ENCODE peak calls at places on chromosomes 13 and 19, in four cellular contexts. U is right lobe of liver; S is CD4-positive, alpha-beta memory T cell; V is small intestine. E is an unnamed sample.

GRCh38 chr13:37403776-37404497 is 194.6 kb downstream of the POSTN start:
- DNase-seq in U (no peak), S (no peak), V (no peak), E (no peak)

GRCh38 chr13:95809429-95809828 is 132.5 kb downstream of the DNAJC3 start:
- DNase-seq in U (no peak), S (no peak), V (no peak), E (no peak)

GRCh38 chr19:18422530-18423191 is 3.5 kb downstream of the SSBP4 start:
- DNase-seq in U (no peak), S (peak; percentile 57), V (no peak), E (no peak)

GRCh38 chr13:50911051-50911690 is 1.6 kb downstream of the RNASEH2B start:
- DNase-seq in U (no peak), S (no peak), V (peak; percentile 24), E (peak; percentile 74)

GRCh38 chr19:43759515-43759914 is 4.8 kb upstream of the SMG9 start:
- DNase-seq in U (no peak), S (no peak), V (no peak), E (peak; percentile 59)

GRCh38 chr19:3683866-3684816 is 16.1 kb downstream of the PIP5K1C start:
- DNase-seq in U (no peak), S (no peak), V (no peak), E (no peak)

GRCh38 chr19:17873661-17874422 is 2.1 kb downstream of the SLC5A5 start:
- DNase-seq in U (no peak), S (peak; percentile 68), V (peak; percentile 53), E (peak; percentile 89)

GRCh38 chr19:8466018-8466417 is 21.2 kb downstream of the HNRNPM start:
- DNase-seq in U (no peak), S (no peak), V (no peak), E (no peak)

GRCh38 chr13:70432276-70432805 is 324.1 kb upstream of the KLHL1 start:
- DNase-seq in U (no peak), S (no peak), V (no peak), E (no peak)

GRCh38 chr19:58317481-58318072 is 9.2 kb upstream of the ZSCAN22 start:
- DNase-seq in U (no peak), S (peak; percentile 15), V (no peak), E (peak; percentile 79)

GRCh38 chr13:104571161-104571889 is 1505.1 kb upstream of the SLC10A2 start:
- DNase-seq in U (no peak), S (no peak), V (peak; percentile 61), E (peak; percentile 44)

GRCh38 chr13:42891591-42891990 is 100.5 kb downstream of the EPSTI1 start:
- DNase-seq in U (no peak), S (no peak), V (no peak), E (no peak)

GRCh38 chr13:27338207-27338606 is 67.6 kb downstream of the RASL11A start:
- DNase-seq in U (no peak), S (no peak), V (no peak), E (no peak)

GRCh38 chr13:33353210-33353609 is 67.7 kb upstream of the STARD13 start:
- DNase-seq in U (peak; percentile 52), S (no peak), V (no peak), E (no peak)

GRCh38 chr19:663682-664117 is 686 bp upstream of the RNF126 start:
- DNase-seq in U (no peak), S (no peak), V (no peak), E (no peak)
- H3K27ac ChIP-seq in U (peak overlapping the region; percentile 95), S (peak overlapping the region; percentile 85), V (peak overlapping the region; percentile 81), E (no peak overlapping the region)

GRCh38 chr13:44373601-44374347 is at the start of gene SERP2:
- DNase-seq in U (no peak), S (no peak), V (no peak), E (no peak)
- H3K27ac ChIP-seq in U (peak within 1 kb of the TSS; percentile 47), S (no peak within 1 kb of the TSS), V (peak within 1 kb of the TSS; percentile 37), E (no peak within 1 kb of the TSS)

DNA sequence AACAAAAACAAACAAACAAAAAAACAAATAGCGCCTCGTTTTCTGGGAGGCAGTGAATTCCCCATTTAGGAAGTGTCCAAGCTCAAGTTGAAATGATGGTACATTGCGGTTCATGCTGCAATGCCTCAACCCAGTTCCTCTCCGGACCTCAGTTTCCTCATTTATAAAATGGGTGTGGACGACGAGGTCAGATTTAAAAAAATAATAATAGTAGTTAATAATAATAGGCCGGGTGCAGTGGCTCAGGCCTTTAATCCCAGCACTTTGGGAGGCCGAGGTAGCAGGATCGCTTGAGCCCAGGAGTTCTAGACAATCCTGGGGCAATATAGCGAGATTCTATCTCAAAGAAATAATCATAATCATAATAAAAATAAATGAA is 15.5 kb upstream of the ERCC1 start:
- DNase-seq in U (no peak), S (no peak), V (no peak), E (no peak)
- H3K27ac ChIP-seq in U (peak overlapping the region; percentile 86), S (peak overlapping the region; percentile 62), V (no peak overlapping the region), E (peak overlapping the region; percentile 75)

GRCh38 chr19:46861691-46862503 is 1.1 kb downstream of the ARHGAP35 start:
- DNase-seq in U (peak; percentile 50), S (no peak), V (peak; percentile 40), E (peak; percentile 60)
- H3K27ac ChIP-seq in U (peak overlapping the region; percentile 99), S (peak overlapping the region; percentile 49), V (peak overlapping the region; percentile 52), E (peak overlapping the region; percentile 82)

DNA sequence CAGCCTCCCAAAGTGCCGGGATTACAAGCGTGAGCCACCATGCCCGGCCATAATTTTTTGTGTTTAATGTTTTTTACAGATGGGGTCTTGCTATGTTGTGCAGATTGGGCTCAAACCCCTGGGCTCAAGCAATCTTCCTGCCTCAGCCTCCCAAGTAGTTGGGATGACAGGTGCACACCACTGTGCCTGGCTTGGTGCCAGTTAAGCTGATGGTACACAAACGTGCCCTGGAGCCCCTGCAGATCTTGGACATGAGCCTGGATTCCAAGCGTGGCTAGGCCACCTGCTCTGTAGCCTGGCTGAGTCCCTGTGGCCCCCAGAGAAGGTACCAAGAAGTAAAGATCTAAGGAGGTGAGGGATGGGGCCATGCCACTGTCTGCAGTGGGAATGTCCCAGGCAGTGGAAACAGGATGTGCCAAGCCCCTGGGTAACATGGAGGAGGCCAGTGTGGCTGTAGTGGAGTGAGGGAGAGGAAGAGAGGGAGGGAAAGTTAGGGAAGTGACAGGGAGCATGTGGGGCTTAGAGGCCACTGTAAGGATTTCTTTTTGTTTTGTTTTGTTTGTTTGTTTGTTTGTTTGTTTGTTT is 7.0 kb downstream of the PRODH2 start:
- DNase-seq in U (no peak), S (no peak), V (no peak), E (no peak)
- H3K27ac ChIP-seq in U (no peak overlapping the region), S (no peak overlapping the region), V (no peak overlapping the region), E (no peak overlapping the region)

GRCh38 chr13:44015133-44015532 is 135.4 kb downstream of the LACC1 start:
- DNase-seq in U (no peak), S (no peak), V (no peak), E (no peak)
- H3K27ac ChIP-seq in U (no peak overlapping the region), S (no peak overlapping the region), V (no peak overlapping the region), E (no peak overlapping the region)

GRCh38 chr19:44879309-44880065 is 11.6 kb upstream of the TOMM40 start:
- DNase-seq in U (no peak), S (no peak), V (no peak), E (no peak)
- H3K27ac ChIP-seq in U (no peak overlapping the region), S (no peak overlapping the region), V (no peak overlapping the region), E (no peak overlapping the region)